ENCODE peak calls at places on chromosomes 2 and 18, in five cellular contexts. I is hepatocyte, K is Panc1, D is right lobe of liver, Q is neural progenitor cell. W is an unnamed sample. For H3K4me1 and H3K36me3, the result is how much of the 10 kb centered on the place peaks cover.

GRCh38 chr2:180604077-180604476 is 376.3 kb upstream of the UBE2E3 start:
- DNase-seq in K (no peak), Q (peak), I (peak), D (no peak), W (peak)

GRCh38 chr2:205776139-205776538 is 93.8 kb downstream of the NRP2 start:
- DNase-seq in I (peak), Q (peak), D (peak), K (peak), W (peak)

GRCh38 chr2:44441200-44441599 is 79.5 kb downstream of the CAMKMT start:
- DNase-seq in Q (no peak), I (no peak), D (no peak), K (no peak), W (no peak)

GRCh38 chr2:118437501-118437900 is 349.2 kb downstream of the INSIG2 start:
- DNase-seq in Q (no peak), D (no peak), K (no peak), I (no peak), W (no peak)

GRCh38 chr18:55275042-55275897 is 312.7 kb downstream of the TCF4 start:
- DNase-seq in I (no peak), D (no peak), K (no peak), Q (no peak), W (no peak)

GRCh38 chr18:26210147-26210546 is 16.1 kb upstream of the TAF4B start:
- DNase-seq in K (no peak), D (no peak), Q (no peak), I (no peak), W (no peak)

GRCh38 chr2:104857262-104858221 is 3.6 kb downstream of the POU3F3 start:
- DNase-seq in Q (peak), D (no peak), I (no peak), K (no peak), W (no peak)

GRCh38 chr18:64734063-64734462 is 585.2 kb upstream of the LINC00305 start:
- DNase-seq in D (no peak), K (no peak), I (no peak), Q (no peak), W (no peak)

GRCh38 chr2:118508282-118508681 is 339.2 kb downstream of the EN1 start:
- DNase-seq in D (no peak), K (no peak), I (no peak), Q (no peak), W (no peak)

GRCh38 chr2:105239924-105240323 is 1.6 kb upstream of the GPR45 start:
- DNase-seq in I (no peak), Q (peak), K (no peak), D (no peak), W (no peak)

GRCh38 chr2:60819155-60819862 is 62.1 kb upstream of the REL start:
- DNase-seq in I (no peak), Q (no peak), D (peak), K (no peak), W (no peak)

GRCh38 chr2:127398239-127398590 is 10.4 kb upstream of the MAP3K2 start:
- DNase-seq in K (no peak), D (no peak), Q (no peak), I (peak), W (no peak)

GRCh38 chr2:222594679-222595078 is 61.2 kb downstream of the FARSB start:
- DNase-seq in K (no peak), D (no peak), Q (no peak), I (peak), W (peak)

GRCh38 chr2:190350371-190350770 is 7.0 kb downstream of the INPP1 start:
- DNase-seq in Q (no peak), D (no peak), I (no peak), K (no peak), W (no peak)

GRCh38 chr2:207088276-207088675 is 77.5 kb downstream of the KLF7 start:
- DNase-seq in D (no peak), K (no peak), Q (no peak), I (no peak), W (no peak)

GRCh38 chr2:30225131-30225762 is 6.1 kb upstream of the LBH start:
- DNase-seq in I (peak), Q (peak), D (no peak), K (no peak), W (peak)

GRCh38 chr2:20611077-20611843 is 39.6 kb downstream of the HS1BP3 start:
- DNase-seq in D (peak), Q (no peak), I (peak), K (no peak), W (no peak)

GRCh38 chr18:67094123-67094522 is 422.4 kb downstream of the DSEL start:
- DNase-seq in I (no peak), K (no peak), D (no peak), Q (no peak), W (no peak)

GRCh38 chr18:64037812-64038414 is 68.0 kb downstream of the SERPINB8 start:
- DNase-seq in Q (peak), D (no peak), K (no peak), I (peak), W (peak)

DNA sequence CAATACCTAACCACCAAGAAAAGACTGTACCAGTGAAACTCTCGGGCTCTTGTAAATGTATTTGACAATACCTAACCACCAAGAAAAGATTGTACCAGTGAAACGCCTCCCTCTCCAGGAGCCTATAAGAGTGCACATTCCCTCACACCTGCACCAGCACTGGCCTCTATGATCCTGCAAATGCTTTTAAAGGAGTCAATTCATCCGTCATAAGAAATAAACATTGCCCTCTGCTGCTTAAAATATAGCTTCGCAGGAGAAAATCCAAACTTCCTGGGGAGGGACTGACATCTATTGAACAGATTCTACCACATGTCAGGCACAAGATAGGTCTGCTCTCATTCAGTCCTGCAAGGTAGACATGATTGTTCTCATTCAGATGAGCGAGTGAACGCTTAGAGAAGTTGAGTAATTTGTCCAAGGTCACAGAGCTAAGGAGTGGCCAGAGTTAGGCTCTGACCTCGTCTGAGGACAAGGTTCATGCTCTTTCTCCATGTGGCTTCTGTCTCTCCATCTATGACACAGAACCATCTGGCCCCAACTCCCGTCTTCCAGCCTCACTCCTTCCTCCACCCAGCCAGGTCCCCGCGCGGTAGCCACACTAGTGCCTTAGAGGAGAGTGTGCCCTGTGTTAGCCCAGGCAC is 38.7 kb downstream of the MCFD2 start:
- DNase-seq in Q (peak), I (peak), D (peak), K (peak), W (peak)
- H3K4me1 ChIP-seq in Q (under half), I (under half), D (under half), K (under half), W (under half)

DNA sequence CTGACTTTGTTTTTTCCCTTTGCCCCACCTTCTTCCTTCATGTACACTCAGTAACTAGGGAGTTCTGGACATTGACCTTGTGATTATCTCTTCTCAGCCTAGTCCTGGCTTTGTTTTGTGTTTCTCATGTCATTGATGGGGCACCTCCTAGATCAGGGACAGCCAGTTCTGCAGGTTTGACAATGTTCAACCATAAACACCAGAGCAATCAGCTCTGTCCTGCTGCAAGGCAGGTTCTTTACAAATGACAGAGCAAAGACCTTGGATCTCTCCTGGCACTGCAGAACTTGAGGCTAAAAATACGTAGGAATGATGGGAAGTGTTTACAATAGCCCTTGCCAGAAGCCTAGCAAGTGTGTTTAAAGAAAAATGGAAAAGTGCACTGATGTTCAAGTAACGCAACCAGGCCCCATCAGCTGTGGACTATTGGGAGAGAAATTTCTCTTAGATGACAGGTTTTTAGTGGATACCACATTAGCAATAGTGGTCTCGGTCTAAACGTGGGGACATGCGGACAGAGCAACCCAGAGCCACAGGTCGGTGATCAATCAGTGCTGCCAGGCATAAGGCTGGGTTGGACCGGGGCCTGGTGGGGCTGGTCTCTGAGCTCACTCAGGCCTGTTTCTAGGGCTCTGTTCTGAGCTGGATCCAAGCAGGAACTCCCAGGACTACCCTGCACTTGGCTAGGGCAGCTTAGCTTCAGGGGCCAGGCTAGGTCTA is 76.8 kb downstream of the SOWAHC start:
- DNase-seq in I (peak), Q (no peak), D (peak), K (no peak), W (no peak)
- TF ChIP-seq CTCF in I (no peak), Q (no peak), D (no peak), K (no peak), W (no peak)

GRCh38 chr2:120312861-120313694 is 32.9 kb upstream of the INHBB start:
- DNase-seq in I (peak), D (peak), K (peak), Q (peak), W (peak)
- H3K36me3 ChIP-seq in I (under half), D (under half), K (under half), Q (under half), W (under half)

GRCh38 chr2:144234115-144234772 is 285.7 kb downstream of the ZEB2 start:
- DNase-seq in D (no peak), I (no peak), Q (no peak), K (no peak), W (no peak)
- H3K4me1 ChIP-seq in D (under half), I (under half), Q (under half), K (under half), W (under half)

GRCh38 chr2:171159326-171160118 is 1.2 kb downstream of the TLK1 start:
- DNase-seq in Q (peak), D (peak), K (peak), I (peak), W (peak)
- TF ChIP-seq CTCF in Q (peak), D (peak), K (peak), I (peak), W (peak)

GRCh38 chr2:74424995-74425406 is 3.5 kb downstream of the WDR54 start:
- DNase-seq in Q (no peak), D (no peak), I (no peak), K (no peak), W (no peak)
- H3K36me3 ChIP-seq in Q (under half), D (under half), I (under half), K (under half), W (under half)